ENCODE peak calls at places on chromosomes 3 and 15, in four cellular contexts. B, R, E and F are unnamed samples. For H3K27me3, the result is how much of the 10 kb centered on the place peaks cover.

GRCh38 chr3:168647582-168647981 is 551.9 kb upstream of the GOLIM4 start:
- ATAC-seq in B (no peak), R (no peak), E (no peak), F (no peak)

GRCh38 chr3:184618793-184619192 is 57.2 kb downstream of the EPHB3 start:
- ATAC-seq in B (no peak), R (no peak), E (no peak), F (peak)

GRCh38 chr3:171972965-171973364 is 66.4 kb upstream of the FNDC3B start:
- ATAC-seq in B (no peak), R (peak), E (no peak), F (peak)

GRCh38 chr3:187942658-187943241 is 197.5 kb upstream of the BCL6 start:
- ATAC-seq in B (no peak), R (no peak), E (no peak), F (no peak)

GRCh38 chr3:24017305-24017704 is 72.2 kb downstream of the NR1D2 start:
- ATAC-seq in B (no peak), R (no peak), E (no peak), F (no peak)

GRCh38 chr15:80174017-80174746 is 21.4 kb downstream of the FAH start:
- ATAC-seq in B (no peak), R (no peak), E (no peak), F (peak)

GRCh38 chr3:35739964-35740527 is 100.7 kb downstream of the ARPP21 start:
- ATAC-seq in B (no peak), R (no peak), E (no peak), F (no peak)

GRCh38 chr3:16239776-16240175 is 25.0 kb downstream of the DPH3 start:
- ATAC-seq in B (no peak), R (no peak), E (no peak), F (peak)

GRCh38 chr15:83205725-83206324 is 1.8 kb downstream of the HDGFL3 start:
- ATAC-seq in B (no peak), R (no peak), E (no peak), F (no peak)

GRCh38 chr3:12462159-12462962 is 21.9 kb upstream of the TSEN2 start:
- ATAC-seq in B (peak), R (peak), E (peak), F (no peak)

GRCh38 chr3:100163787-100164186 is 49.5 kb upstream of the FILIP1L start:
- ATAC-seq in B (no peak), R (no peak), E (no peak), F (no peak)

GRCh38 chr3:182122779-182123178 is 411.1 kb downstream of the SOX2 start:
- ATAC-seq in B (no peak), R (no peak), E (no peak), F (no peak)

GRCh38 chr3:40869013-40869412 is 330.3 kb upstream of the CTNNB1 start:
- ATAC-seq in B (no peak), R (no peak), E (no peak), F (no peak)

GRCh38 chr15:78850352-78850751 is 22.3 kb upstream of the MORF4L1 start:
- ATAC-seq in B (no peak), R (no peak), E (no peak), F (no peak)

GRCh38 chr3:8499181-8499611 is 2.4 kb upstream of the LMCD1 start:
- ATAC-seq in B (no peak), R (no peak), E (no peak), F (no peak)

GRCh38 chr3:8503461-8503860 is 1.8 kb downstream of the LMCD1 start:
- ATAC-seq in B (no peak), R (no peak), E (no peak), F (no peak)

GRCh38 chr3:8500966-8501365 is 657 bp upstream of the LMCD1 start:
- ATAC-seq in B (peak), R (peak), E (no peak), F (peak)

GRCh38 chr3:8500208-8500961 is 1.2 kb upstream of the LMCD1 start:
- ATAC-seq in B (peak), R (peak), E (no peak), F (peak)

DNA sequence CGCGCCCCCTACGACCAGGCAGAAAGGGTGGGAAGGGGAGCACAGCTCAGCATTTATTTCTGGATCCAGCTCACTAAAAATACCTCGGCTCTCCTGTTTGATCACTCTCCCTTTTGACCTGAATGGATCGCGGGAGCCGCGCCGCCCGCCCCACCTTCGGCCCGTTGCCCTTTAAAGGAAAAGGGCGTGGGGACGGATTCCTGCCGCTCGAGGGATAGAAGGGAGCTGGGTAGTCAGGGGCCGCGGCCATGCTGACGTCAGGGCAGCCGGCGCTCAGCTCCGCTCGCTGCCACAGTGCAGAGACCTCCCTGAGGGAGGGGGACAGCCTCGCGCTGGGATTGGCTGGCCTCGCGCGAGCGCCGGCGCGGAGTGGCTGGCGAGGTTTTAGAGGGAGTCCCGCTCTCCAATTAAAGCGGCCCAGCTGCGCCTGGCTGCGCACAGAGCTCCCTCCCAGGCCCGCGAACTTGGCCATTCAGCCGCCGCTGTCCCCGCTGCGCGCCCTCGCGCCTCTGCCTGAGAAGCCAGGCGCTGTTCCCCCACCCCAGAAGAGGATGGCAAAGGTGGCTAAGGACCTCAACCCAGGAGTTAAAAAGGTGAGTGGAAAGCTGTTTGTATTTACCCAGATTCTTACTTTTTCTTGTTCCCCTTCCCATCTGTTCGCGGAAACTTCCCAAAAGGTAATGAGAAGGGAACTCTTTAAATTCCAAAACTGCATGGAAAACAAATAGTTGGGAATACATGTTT is at the start of gene LMCD1:
- ATAC-seq in B (peak), R (peak), E (peak), F (peak)
- TF ChIP-seq EP300 in B (no peak), R (peak), E (no peak), F (no peak)

GRCh38 chr3:128497305-128498126 is 4.5 kb upstream of the GATA2 start:
- ATAC-seq in B (peak), R (peak), E (peak), F (peak)

GRCh38 chr3:128498901-128499530 is 6.0 kb upstream of the GATA2 start:
- ATAC-seq in B (no peak), R (no peak), E (no peak), F (no peak)

GRCh38 chr3:128496602-128497304 is 3.8 kb upstream of the GATA2 start:
- ATAC-seq in B (peak), R (no peak), E (peak), F (no peak)

GRCh38 chr3:128499724-128500275 is 6.8 kb upstream of the GATA2 start:
- ATAC-seq in B (no peak), R (no peak), E (no peak), F (no peak)

GRCh38 chr3:128498127-128498626 is 5.2 kb upstream of the GATA2 start:
- ATAC-seq in B (no peak), R (no peak), E (no peak), F (no peak)
- H3K27me3 ChIP-seq in B (under half), R (under half), E (under half), F (half or more)

GRCh38 chr15:90558182-90558581 is 28.5 kb downstream of the CRTC3 start:
- ATAC-seq in B (peak), R (peak), E (peak), F (peak)

GRCh38 chr15:90562669-90563068 is 32.9 kb downstream of the CRTC3 start:
- ATAC-seq in B (no peak), R (no peak), E (no peak), F (no peak)

GRCh38 chr15:90559119-90559518 is 29.4 kb downstream of the CRTC3 start:
- ATAC-seq in B (no peak), R (no peak), E (no peak), F (no peak)

GRCh38 chr15:90561344-90562244 is 31.9 kb downstream of the CRTC3 start:
- ATAC-seq in B (no peak), R (no peak), E (no peak), F (peak)

DNA sequence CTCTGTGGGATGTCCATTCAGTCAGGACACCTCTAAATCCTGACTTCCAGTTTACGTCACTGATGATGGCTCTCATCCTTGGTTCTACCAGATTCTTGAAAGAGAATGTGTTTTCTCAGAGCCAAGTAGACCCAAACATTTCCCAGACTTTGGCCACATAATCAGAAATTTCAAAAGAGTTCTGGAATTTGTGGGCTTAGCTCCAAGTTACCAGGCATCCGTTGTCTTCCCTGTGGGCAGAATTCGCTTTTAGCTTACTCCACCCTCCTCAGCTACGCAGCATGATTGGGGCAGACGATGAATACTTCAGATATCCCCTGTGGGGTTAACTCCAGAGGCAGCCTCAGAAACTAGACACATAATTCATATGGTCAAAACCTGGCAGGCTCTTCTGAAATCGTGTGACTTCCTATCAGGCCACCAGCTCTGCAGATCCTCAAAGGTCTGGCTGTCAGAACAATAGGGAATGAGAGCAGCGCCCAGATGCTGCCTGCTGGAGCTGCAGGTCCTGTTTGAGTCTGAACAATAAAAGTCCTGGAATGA is 30.6 kb downstream of the CRTC3 start:
- ATAC-seq in B (peak), R (no peak), E (peak), F (peak)
- TF ChIP-seq EP300 in B (no peak), R (no peak), E (no peak), F (no peak)

GRCh38 chr3:10888523-10889081 is 72.6 kb downstream of the SLC6A11 start:
- ATAC-seq in B (no peak), R (no peak), E (no peak), F (no peak)
- H3K27me3 ChIP-seq in B (under half), R (under half), E (under half), F (under half)

GRCh38 chr3:179453967-179454366 is 2.7 kb upstream of the GNB4 start:
- ATAC-seq in B (no peak), R (no peak), E (no peak), F (no peak)

GRCh38 chr3:179450901-179451334 is 352 bp downstream of the GNB4 start:
- ATAC-seq in B (peak), R (no peak), E (peak), F (peak)

GRCh38 chr3:179452872-179453271 is 1.6 kb upstream of the GNB4 start:
- ATAC-seq in B (no peak), R (no peak), E (no peak), F (no peak)

GRCh38 chr3:179451335-179452165 is at the start of gene GNB4:
- ATAC-seq in B (peak), R (peak), E (peak), F (peak)

GRCh38 chr3:179452166-179452544 is 885 bp upstream of the GNB4 start:
- ATAC-seq in B (no peak), R (no peak), E (no peak), F (no peak)
- TF ChIP-seq EP300 in B (no peak), R (no peak), E (no peak), F (no peak)

GRCh38 chr15:85723960-85724945 is 70.5 kb downstream of the KLHL25 start:
- ATAC-seq in B (no peak), R (no peak), E (no peak), F (no peak)

GRCh38 chr15:85725564-85725963 is 69.2 kb downstream of the KLHL25 start:
- ATAC-seq in B (no peak), R (no peak), E (no peak), F (no peak)

GRCh38 chr15:85725019-85725418 is 69.7 kb downstream of the KLHL25 start:
- ATAC-seq in B (no peak), R (no peak), E (no peak), F (peak)

GRCh38 chr15:85726446-85726845 is 68.3 kb downstream of the KLHL25 start:
- ATAC-seq in B (no peak), R (no peak), E (no peak), F (peak)

DNA sequence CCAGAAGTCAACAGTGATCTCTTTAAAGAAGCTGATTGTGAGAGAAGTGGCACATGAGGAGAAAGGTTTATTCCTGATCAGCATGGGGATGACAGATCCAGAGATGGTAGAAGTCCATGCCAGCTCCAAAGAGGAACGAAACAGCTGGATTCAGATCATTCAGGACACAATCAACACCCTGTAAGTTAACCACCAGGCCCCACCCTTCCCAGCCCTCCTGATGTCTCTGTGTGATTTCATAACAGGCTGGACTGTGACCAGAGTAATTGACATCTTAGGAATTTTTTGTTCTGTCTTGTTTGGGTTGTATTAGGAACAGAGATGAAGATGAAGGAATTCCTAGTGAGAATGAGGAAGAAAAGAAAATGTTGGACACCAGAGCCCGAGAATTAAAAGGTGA is 67.7 kb downstream of the KLHL25 start:
- ATAC-seq in B (no peak), R (no peak), E (no peak), F (peak)
- H3K27me3 ChIP-seq in B (under half), R (under half), E (under half), F (under half)

GRCh38 chr3:115475178-115476041 is 147.9 kb upstream of the GAP43 start:
- ATAC-seq in B (no peak), R (no peak), E (no peak), F (no peak)
- TF ChIP-seq EP300 in B (no peak), R (no peak), E (no peak), F (no peak)